ENCODE peak calls at places on chromosomes 6 and 20, in four cellular contexts. One of them, this sample, is unnamed. For H3K36me3, the result is how much of the 10 kb centered on the place peaks cover.

GRCh38 chr6:159254186-159254585 is 85.0 kb downstream of the FNDC1 start:
- DNase-seq in K562: no peak
- DNase-seq in pancreas: no peak
- DNase-seq in lung: no peak
- DNase-seq in this sample: peak

GRCh38 chr6:103140308-103141027 is 1719.3 kb downstream of the HACE1 start:
- DNase-seq in pancreas: no peak
- DNase-seq in lung: no peak
- DNase-seq in K562: no peak
- DNase-seq in this sample: no peak

GRCh38 chr6:154164397-154164796 is 125.4 kb downstream of the OPRM1 start:
- DNase-seq in pancreas: peak
- DNase-seq in K562: no peak
- DNase-seq in lung: peak
- DNase-seq in this sample: no peak

GRCh38 chr20:50273601-50274491 is 83.2 kb downstream of the CEBPB start:
- DNase-seq in pancreas: no peak
- DNase-seq in lung: no peak
- DNase-seq in K562: no peak
- DNase-seq in this sample: no peak

GRCh38 chr6:34067814-34068213 is 78.1 kb downstream of the GRM4 start:
- DNase-seq in K562: no peak
- DNase-seq in pancreas: no peak
- DNase-seq in lung: no peak
- DNase-seq in this sample: no peak

GRCh38 chr6:166046982-166047381 is 120.7 kb downstream of the TBXT start:
- DNase-seq in K562: no peak
- DNase-seq in lung: no peak
- DNase-seq in pancreas: no peak
- DNase-seq in this sample: no peak

GRCh38 chr20:44714701-44715494 is at the start of gene CCN5:
- DNase-seq in lung: peak
- DNase-seq in pancreas: peak
- DNase-seq in K562: peak
- DNase-seq in this sample: no peak

GRCh38 chr6:1716396-1716795 is 106.7 kb downstream of the FOXC1 start:
- DNase-seq in pancreas: no peak
- DNase-seq in K562: no peak
- DNase-seq in lung: no peak
- DNase-seq in this sample: no peak

GRCh38 chr20:1467355-1468116 is 887 bp upstream of the NSFL1C start:
- DNase-seq in K562: peak
- DNase-seq in lung: peak
- DNase-seq in pancreas: peak
- DNase-seq in this sample: no peak

GRCh38 chr6:114342826-114343781 is at the start of gene HS3ST5:
- DNase-seq in lung: no peak
- DNase-seq in pancreas: peak
- DNase-seq in K562: no peak
- DNase-seq in this sample: no peak

GRCh38 chr6:130365166-130366010 is 429 bp upstream of the TMEM200A start:
- DNase-seq in K562: peak
- DNase-seq in pancreas: peak
- DNase-seq in lung: peak
- DNase-seq in this sample: no peak

GRCh38 chr20:47353697-47354387 is 2.7 kb downstream of the ZMYND8 start:
- DNase-seq in lung: no peak
- DNase-seq in K562: no peak
- DNase-seq in pancreas: no peak
- DNase-seq in this sample: no peak

GRCh38 chr6:81772741-81773140 is 20.3 kb upstream of the TENT5A start:
- DNase-seq in K562: no peak
- DNase-seq in lung: no peak
- DNase-seq in pancreas: no peak
- DNase-seq in this sample: peak

GRCh38 chr20:38083338-38084048 is 49.9 kb downstream of the RPRD1B start:
- DNase-seq in pancreas: no peak
- DNase-seq in lung: no peak
- DNase-seq in K562: no peak
- DNase-seq in this sample: no peak

GRCh38 chr6:140281236-140281635 is 906.8 kb upstream of the CITED2 start:
- DNase-seq in K562: no peak
- DNase-seq in pancreas: no peak
- DNase-seq in lung: no peak
- DNase-seq in this sample: no peak

GRCh38 chr6:116371384-116372209 is 850 bp downstream of the DSE start:
- DNase-seq in pancreas: peak
- DNase-seq in K562: no peak
- DNase-seq in lung: peak
- DNase-seq in this sample: peak

GRCh38 chr20:5722927-5723326 is 27.3 kb upstream of the SHLD1 start:
- DNase-seq in K562: no peak
- DNase-seq in lung: no peak
- DNase-seq in pancreas: no peak
- DNase-seq in this sample: no peak

GRCh38 chr6:5729813-5730212 is 276.9 kb downstream of the NRN1 start:
- DNase-seq in lung: no peak
- DNase-seq in pancreas: no peak
- DNase-seq in K562: no peak
- DNase-seq in this sample: no peak

DNA sequence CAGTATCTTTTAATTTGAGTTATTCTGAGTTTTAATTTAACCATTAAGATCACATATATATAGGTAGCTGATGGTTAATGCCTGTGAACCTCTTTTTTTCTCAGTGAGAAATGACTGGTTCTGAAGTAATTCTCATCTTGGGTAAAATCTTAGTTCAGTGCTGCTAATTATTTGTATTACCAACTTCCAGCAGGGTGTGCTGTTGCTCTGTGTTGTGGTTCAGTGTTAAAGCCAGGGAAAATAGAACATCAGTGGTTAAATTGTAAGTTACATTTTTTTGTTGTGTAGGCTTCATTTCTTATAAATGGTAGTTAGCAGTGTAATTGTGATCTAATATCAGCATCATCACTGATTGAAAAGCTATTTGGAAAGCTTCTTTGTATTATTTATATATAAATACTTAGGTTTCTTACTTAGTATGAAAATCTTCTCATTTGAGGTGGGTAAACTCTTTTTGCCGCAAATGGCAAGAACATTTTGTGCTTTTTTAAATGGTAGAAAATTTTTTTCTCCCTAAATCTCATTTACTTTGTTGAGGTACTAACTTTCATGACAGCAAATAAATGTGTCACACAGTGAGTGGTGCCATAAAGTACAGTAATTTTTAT is 43.7 kb downstream of the CDC5L start:
- DNase-seq in pancreas: peak
- DNase-seq in lung: peak
- DNase-seq in K562: peak
- DNase-seq in this sample: no peak
- H3K36me3 ChIP-seq in pancreas: under half
- H3K36me3 ChIP-seq in lung: under half
- H3K36me3 ChIP-seq in K562: half or more
- H3K36me3 ChIP-seq in this sample: under half

DNA sequence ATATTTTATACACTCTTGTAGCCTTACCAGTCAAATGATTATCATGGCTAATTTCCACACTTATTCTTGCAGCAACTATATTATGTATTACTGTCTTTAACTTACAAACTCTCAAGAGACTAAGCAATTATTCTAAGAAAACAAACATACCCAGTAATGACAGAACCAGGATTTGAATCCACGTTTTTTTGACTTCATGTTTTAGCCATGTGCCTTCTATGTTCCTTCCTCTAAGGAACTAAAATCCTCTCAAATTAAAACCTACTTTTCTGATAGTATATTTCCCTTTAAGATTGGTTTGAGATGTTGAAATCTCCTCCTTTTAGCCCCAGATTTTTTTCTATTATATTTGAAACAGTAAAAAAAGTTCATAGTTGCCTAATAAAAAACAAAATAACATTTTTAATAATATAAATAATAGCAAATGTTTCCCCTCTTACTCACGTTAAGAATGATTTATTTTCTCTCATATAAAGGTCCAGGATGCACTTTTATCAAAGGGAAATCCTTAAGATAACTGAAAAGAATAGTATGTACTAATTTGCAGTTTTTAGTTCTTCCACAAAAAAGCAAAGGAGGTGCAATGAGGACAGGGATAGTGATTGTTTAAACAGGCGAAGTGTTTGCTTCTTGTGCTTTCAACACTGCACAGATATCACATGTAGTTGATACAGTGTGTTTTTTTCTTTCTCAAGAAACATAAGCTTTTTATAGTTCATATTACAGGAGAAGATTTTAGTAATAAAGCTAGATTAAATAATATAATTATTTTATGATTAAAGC is 54.0 kb downstream of the VTA1 start:
- DNase-seq in K562: no peak
- DNase-seq in lung: no peak
- DNase-seq in pancreas: no peak
- DNase-seq in this sample: no peak
- H3K36me3 ChIP-seq in K562: half or more
- H3K36me3 ChIP-seq in lung: under half
- H3K36me3 ChIP-seq in pancreas: under half
- H3K36me3 ChIP-seq in this sample: under half

DNA sequence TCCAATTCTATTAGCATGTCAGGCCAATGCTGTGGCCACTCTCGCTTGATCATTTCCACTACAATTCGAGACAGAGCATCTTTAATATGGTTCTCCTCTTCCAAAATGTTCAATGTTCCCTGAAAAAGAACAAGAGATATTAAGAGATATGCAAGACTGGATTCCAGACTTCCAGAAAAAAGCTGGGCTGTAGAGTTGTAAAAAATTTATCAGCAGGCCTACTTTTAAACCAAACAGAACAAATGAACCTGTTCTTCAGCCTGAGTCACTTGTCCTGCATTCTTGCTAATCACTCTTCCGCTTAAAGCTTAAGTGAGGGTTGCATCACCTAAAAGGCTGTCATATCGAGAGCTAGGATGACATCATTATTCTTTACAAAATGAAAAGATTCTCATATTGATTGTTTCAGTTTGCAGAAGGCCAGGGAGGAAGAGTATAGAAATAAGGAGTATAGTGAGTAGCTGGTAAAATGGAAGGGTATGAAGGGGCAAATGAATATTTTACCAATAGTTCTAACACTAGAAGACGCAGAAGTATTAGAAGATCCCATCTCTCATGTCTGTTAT is 4.9 kb downstream of the XPO5 start:
- DNase-seq in pancreas: no peak
- DNase-seq in K562: no peak
- DNase-seq in lung: no peak
- DNase-seq in this sample: no peak
- H3K36me3 ChIP-seq in pancreas: under half
- H3K36me3 ChIP-seq in K562: half or more
- H3K36me3 ChIP-seq in lung: under half
- H3K36me3 ChIP-seq in this sample: under half

DNA sequence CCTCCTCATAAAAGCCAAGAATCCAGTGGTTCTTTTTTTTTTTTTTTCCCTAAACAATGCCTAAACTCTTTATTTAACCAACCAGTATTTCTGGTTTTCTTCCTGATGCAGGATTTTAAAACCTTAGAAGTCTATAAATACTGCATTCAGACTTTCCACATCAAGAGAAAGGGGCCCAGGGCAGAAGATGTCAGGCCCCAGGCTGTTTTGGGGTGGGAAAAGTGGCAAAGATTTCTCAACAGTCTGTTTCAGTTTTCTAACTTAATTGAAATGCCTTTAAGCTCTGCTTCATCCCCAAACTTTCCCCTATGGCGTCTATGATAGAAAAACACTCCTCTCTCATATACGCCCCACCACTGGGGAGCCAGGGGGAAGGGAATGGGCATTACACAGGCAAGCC is 33.1 kb downstream of the QRSL1 start:
- DNase-seq in K562: no peak
- DNase-seq in lung: no peak
- DNase-seq in pancreas: no peak
- DNase-seq in this sample: no peak
- H3K36me3 ChIP-seq in K562: half or more
- H3K36me3 ChIP-seq in lung: under half
- H3K36me3 ChIP-seq in pancreas: under half
- H3K36me3 ChIP-seq in this sample: under half

DNA sequence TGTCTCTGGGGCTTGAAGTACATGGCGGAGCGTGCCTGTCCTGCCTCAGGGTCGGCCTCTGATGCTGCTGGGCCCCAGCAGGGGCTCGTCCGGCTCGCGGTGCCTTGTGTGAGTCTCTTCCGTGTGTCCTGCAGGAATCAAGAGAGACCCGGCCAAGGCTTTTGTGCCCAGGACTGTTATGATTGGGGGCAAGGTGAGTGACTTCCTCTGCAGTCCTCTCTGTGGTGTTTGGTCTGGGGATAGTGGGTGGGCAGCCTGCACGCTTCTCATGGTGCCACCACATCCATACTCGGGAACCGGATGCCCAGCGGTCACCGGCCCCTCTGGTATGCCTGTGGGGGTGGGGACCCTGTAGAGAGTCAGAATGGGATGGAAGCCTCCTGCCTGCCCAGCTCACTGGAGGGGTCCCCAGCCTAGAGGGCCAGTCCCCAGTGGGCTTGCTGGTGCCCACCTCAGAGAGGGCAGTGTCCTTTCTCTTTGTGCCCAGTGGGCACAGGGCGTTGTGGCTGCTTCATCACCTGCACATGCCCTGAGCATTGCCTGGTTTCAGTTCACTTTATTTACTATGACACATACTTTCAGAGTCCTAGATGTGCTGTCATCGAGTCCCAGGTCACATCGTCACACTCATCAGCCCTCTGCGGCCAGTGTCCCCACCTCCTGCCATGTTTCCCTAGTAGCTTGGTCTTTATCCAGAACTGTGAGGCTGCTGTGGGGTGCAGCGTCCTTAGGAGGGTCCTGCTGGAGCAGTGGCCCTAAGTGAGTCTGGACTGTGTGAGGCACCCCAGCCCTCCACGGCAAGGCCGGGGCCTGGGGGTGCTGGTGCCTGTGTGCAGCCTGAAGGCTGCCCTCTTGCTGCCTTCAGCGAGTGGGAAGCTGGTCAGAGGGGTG is 40.7 kb downstream of the PYGB start:
- DNase-seq in K562: no peak
- DNase-seq in pancreas: no peak
- DNase-seq in lung: no peak
- DNase-seq in this sample: no peak
- H3K36me3 ChIP-seq in K562: under half
- H3K36me3 ChIP-seq in pancreas: under half
- H3K36me3 ChIP-seq in lung: under half
- H3K36me3 ChIP-seq in this sample: under half

GRCh38 chr6:68128211-68128610 is 506.9 kb upstream of the ADGRB3 start:
- DNase-seq in K562: no peak
- DNase-seq in pancreas: no peak
- DNase-seq in lung: no peak
- DNase-seq in this sample: no peak

GRCh38 chr6:68126089-68126749 is 508.9 kb upstream of the ADGRB3 start:
- DNase-seq in pancreas: no peak
- DNase-seq in lung: no peak
- DNase-seq in K562: no peak
- DNase-seq in this sample: no peak

GRCh38 chr6:68122032-68122431 is 513.0 kb upstream of the ADGRB3 start:
- DNase-seq in K562: no peak
- DNase-seq in pancreas: no peak
- DNase-seq in lung: no peak
- DNase-seq in this sample: no peak

DNA sequence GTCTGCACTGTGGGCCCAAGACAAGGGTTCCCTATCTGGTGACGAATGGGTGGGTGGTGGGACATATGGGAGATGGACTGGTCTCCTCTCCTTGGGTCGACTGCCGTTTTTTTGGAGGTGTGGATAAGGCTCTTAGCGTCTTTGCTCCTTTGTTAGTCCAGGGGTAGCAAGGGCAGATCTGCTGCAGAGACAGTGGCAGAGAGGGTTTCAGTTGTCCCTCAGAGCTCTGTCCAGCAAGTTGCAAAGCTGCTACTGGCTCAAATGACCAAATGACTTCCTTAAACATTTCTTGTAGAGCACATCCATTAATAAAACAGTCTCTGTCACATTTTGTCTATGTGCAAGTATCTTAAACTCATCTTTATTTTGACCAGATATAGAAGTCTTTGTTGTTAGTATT is 508.0 kb upstream of the ADGRB3 start:
- DNase-seq in lung: no peak
- DNase-seq in K562: no peak
- DNase-seq in pancreas: no peak
- DNase-seq in this sample: no peak
- H3K36me3 ChIP-seq in lung: under half
- H3K36me3 ChIP-seq in K562: under half
- H3K36me3 ChIP-seq in pancreas: under half
- H3K36me3 ChIP-seq in this sample: under half